ENCODE peak calls at places on chromosome 19, in four cellular contexts. R is NCI-H1930, B is posterior cingulate gyrus, D is EH. X is an unnamed sample.

GRCh38 chr19:47572635-47573034 is 313 bp downstream of the ZNF541 start:
- DNase-seq in R (no peak), B (no peak), D (no peak), X (no peak)

GRCh38 chr19:11239377-11240000 is at the start of gene ANGPTL8:
- DNase-seq in R (no peak), B (no peak), D (no peak), X (no peak)

GRCh38 chr19:23914402-23915286 is at the start of gene ZNF726:
- DNase-seq in R (peak), B (peak), D (peak), X (peak)

GRCh38 chr19:18543814-18544475 is 572 bp upstream of the FKBP8 start:
- DNase-seq in R (peak), B (no peak), D (peak), X (peak)

GRCh38 chr19:41219924-41220567 is 1.0 kb downstream of the AXL start:
- DNase-seq in R (no peak), B (no peak), D (peak), X (no peak)

GRCh38 chr19:39731685-39732084 is 6.1 kb downstream of the CLC start:
- DNase-seq in R (no peak), B (no peak), D (no peak), X (no peak)

GRCh38 chr19:991174-991931 is 7.2 kb downstream of the WDR18 start:
- DNase-seq in R (no peak), B (no peak), D (peak), X (no peak)

GRCh38 chr19:15536350-15536749 is 28.0 kb downstream of the CYP4F22 start:
- DNase-seq in R (no peak), B (no peak), D (no peak), X (no peak)

X was measured in HuH-7.